ENCODE peak calls at places on chromosome 16, in five cellular contexts. Z is GM12878, G is HepG2, C is K562, V is H1. Q is an unnamed sample.

GRCh38 chr16:73878616-73879015 is 418.0 kb upstream of the PSMD7 start:
- DNase-seq in V (no peak), C (peak), G (peak), Z (peak), Q (peak)

GRCh38 chr16:1746693-1747195 is 24.6 kb downstream of the NME3 start:
- DNase-seq in V (no peak), G (no peak), C (no peak), Z (no peak), Q (no peak)

GRCh38 chr16:18937390-18937789 is 11.2 kb upstream of the SMG1 start:
- DNase-seq in C (no peak), G (no peak), V (no peak), Z (no peak), Q (no peak)

GRCh38 chr16:24689128-24689527 is 40.3 kb upstream of the TNRC6A start:
- DNase-seq in Z (no peak), V (no peak), C (peak), G (peak), Q (peak)

GRCh38 chr16:59198487-59198886 is 464.4 kb upstream of the GOT2 start:
- DNase-seq in Z (no peak), V (no peak), C (no peak), G (no peak), Q (no peak)

GRCh38 chr16:51431517-51432241 is 280.6 kb upstream of the SALL1 start:
- DNase-seq in G (no peak), Z (no peak), C (no peak), V (no peak), Q (no peak)

GRCh38 chr16:25134306-25134705 is 22.8 kb downstream of the LCMT1 start:
- DNase-seq in C (no peak), V (no peak), G (no peak), Z (no peak), Q (no peak)

GRCh38 chr16:84503751-84504395 is 586 bp downstream of the MEAK7 start:
- DNase-seq in V (no peak), Z (no peak), G (no peak), C (no peak), Q (no peak)

GRCh38 chr16:84950906-84951305 is 60.4 kb downstream of the ZDHHC7 start:
- DNase-seq in Z (no peak), G (peak), C (peak), V (no peak), Q (no peak)

GRCh38 chr16:30761427-30761927 is 385 bp downstream of the CFAP119 start:
- DNase-seq in G (no peak), C (peak), Z (no peak), V (peak), Q (no peak)

GRCh38 chr16:47634126-47634525 is 173.0 kb downstream of the PHKB start:
- DNase-seq in V (no peak), Z (no peak), G (peak), C (no peak), Q (no peak)

GRCh38 chr16:53212899-53213235 is 158.1 kb downstream of the CHD9 start:
- DNase-seq in G (no peak), Z (no peak), V (no peak), C (no peak), Q (no peak)

GRCh38 chr16:70777496-70777895 is 23.5 kb downstream of the VAC14 start:
- DNase-seq in C (no peak), Z (no peak), G (no peak), V (no peak), Q (no peak)

GRCh38 chr16:21217121-21217520 is 5.7 kb upstream of the ZP2 start:
- DNase-seq in C (peak), V (no peak), G (no peak), Z (no peak), Q (no peak)

GRCh38 chr16:85998868-85999729 is 100.1 kb downstream of the IRF8 start:
- DNase-seq in Z (no peak), G (no peak), C (no peak), V (no peak), Q (no peak)

GRCh38 chr16:51971184-51971583 is 575.8 kb downstream of the TOX3 start:
- DNase-seq in C (no peak), V (no peak), G (no peak), Z (no peak), Q (no peak)

GRCh38 chr16:81207076-81207475 is 31.4 kb upstream of the BCO1 start:
- DNase-seq in Z (no peak), G (no peak), C (no peak), V (no peak), Q (no peak)

GRCh38 chr16:51402785-51403184 is 251.7 kb upstream of the SALL1 start:
- DNase-seq in Z (no peak), V (no peak), G (peak), C (no peak), Q (no peak)

GRCh38 chr16:53219795-53220194 is 165.0 kb downstream of the CHD9 start:
- DNase-seq in V (no peak), Z (no peak), C (no peak), G (no peak), Q (no peak)

GRCh38 chr16:13959626-13960025 is 39.7 kb downstream of the ERCC4 start:
- DNase-seq in V (no peak), Z (no peak), C (no peak), G (no peak), Q (no peak)

GRCh38 chr16:54242199-54242598 is 44.4 kb downstream of the IRX3 start:
- DNase-seq in G (peak), V (peak), Z (no peak), C (peak), Q (peak)

GRCh38 chr16:69417537-69418199 is 6.8 kb upstream of the CYB5B start:
- DNase-seq in C (no peak), V (no peak), G (peak), Z (no peak), Q (no peak)

GRCh38 chr16:23754594-23755483 is at the start of gene CHP2:
- DNase-seq in Z (no peak), V (no peak), G (no peak), C (peak), Q (no peak)

GRCh38 chr16:70705056-70705455 is 19.2 kb upstream of the MTSS2 start:
- DNase-seq in C (no peak), V (no peak), G (no peak), Z (no peak), Q (no peak)

GRCh38 chr16:53775821-53776431 is 72.0 kb downstream of the FTO start:
- DNase-seq in V (no peak), Z (no peak), G (peak), C (no peak), Q (no peak)

GRCh38 chr16:10971560-10971961 is 27.2 kb downstream of the CLEC16A start:
- DNase-seq in C (peak), V (no peak), Z (no peak), G (peak), Q (peak)

GRCh38 chr16:22353933-22354541 is 20.4 kb downstream of the CDR2 start:
- DNase-seq in Z (no peak), G (peak), V (no peak), C (no peak), Q (no peak)

GRCh38 chr16:3695610-3696369 is 21.5 kb downstream of the TRAP1 start:
- DNase-seq in C (no peak), Z (no peak), G (peak), V (no peak), Q (no peak)

GRCh38 chr16:3698941-3699340 is 18.4 kb downstream of the TRAP1 start:
- DNase-seq in G (no peak), Z (no peak), V (no peak), C (no peak), Q (no peak)

GRCh38 chr16:3691778-3692177 is 25.5 kb downstream of the TRAP1 start:
- DNase-seq in Z (no peak), V (no peak), G (no peak), C (no peak), Q (no peak)

GRCh38 chr16:3702082-3702481 is 15.2 kb downstream of the TRAP1 start:
- DNase-seq in C (no peak), V (no peak), G (peak), Z (no peak), Q (no peak)

GRCh38 chr16:3696425-3697218 is 20.7 kb downstream of the TRAP1 start:
- DNase-seq in C (peak), G (peak), Z (no peak), V (no peak), Q (no peak)
- TF ChIP-seq SRF in C (no peak), G (no peak), Z (no peak), V (no peak), Q (no peak)

GRCh38 chr16:3028716-3029319 is 5.0 kb downstream of the THOC6 start:
- DNase-seq in V (no peak), G (no peak), C (no peak), Z (no peak), Q (no peak)

GRCh38 chr16:3030872-3031212 is 5.9 kb downstream of the BICDL2 start:
- DNase-seq in G (no peak), V (no peak), Z (no peak), C (no peak), Q (no peak)

GRCh38 chr16:3027983-3028715 is 4.3 kb downstream of the THOC6 start:
- DNase-seq in G (peak), Z (peak), V (peak), C (peak), Q (peak)

GRCh38 chr16:3030128-3030871 is 6.4 kb downstream of the BICDL2 start:
- DNase-seq in G (no peak), Z (no peak), C (no peak), V (peak), Q (no peak)

DNA sequence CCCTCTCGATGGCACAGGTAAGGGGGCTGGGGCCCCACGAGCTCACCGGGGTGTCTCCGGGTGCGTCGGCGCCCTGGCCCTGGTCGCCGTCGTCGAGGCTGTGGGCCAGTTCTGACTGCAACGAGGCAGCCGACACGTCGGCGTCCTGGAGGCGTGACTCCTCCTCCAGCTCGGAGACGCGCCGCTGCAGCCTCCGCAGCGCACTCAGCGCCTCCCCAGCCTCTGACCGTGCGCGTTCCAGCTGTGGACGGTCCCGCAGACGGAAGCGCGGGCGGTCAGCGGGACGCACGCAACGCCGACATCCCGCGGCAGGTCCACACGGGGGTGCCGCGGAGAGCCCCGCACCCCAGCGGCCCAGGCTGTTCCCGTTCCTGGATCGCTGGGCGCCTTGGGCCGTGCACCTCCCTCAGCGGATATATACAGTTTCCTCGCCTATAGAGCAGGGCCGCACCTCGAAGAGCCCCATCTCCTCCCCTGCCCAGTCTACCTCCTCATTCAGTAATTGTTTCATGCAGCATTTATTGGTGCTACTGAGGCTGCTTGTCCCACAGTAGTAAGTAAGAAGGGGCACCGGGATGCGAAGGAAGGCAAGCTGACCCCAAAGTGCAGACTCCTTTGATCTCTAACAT is 5.8 kb downstream of the THOC6 start:
- DNase-seq in G (no peak), Z (no peak), C (peak), V (peak), Q (no peak)
- TF ChIP-seq SRF in G (no peak), Z (no peak), C (no peak), V (no peak), Q (no peak)

DNA sequence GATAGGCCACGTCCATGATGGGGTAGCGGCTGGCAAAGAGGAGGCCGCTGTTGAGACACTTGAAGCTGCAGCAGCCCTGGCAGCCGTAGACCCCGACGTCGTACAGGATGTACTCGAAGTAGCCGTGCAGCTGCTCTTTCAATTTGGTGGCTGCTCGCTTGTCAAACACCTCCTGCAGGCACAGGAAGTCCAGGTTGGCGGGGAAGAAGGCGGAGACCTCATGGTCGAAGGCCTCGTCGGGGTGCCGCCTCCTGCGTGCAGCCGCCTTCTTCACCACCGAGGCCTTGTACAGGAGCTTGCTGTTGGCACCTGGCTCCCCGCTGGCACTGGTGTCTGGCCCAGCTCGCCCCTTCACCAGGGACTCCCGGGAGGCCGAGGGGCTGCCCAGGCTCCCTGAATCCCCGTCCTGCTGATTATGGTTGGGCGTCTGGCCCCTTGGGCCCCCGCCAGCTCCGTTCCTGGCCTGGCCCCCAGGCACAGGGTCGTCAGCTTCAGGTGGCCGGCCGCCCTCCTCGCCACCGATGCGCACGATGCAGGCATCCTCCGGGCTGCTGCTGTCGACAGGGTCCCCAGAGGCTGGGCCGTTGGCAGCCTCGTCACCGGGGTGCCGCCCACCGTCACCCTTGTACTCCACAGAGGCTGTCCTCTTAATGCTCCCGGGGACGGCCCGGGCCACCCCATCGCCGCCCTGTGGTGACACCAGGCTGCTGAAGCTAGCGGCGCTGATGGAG is 60.3 kb downstream of the PRMT7 start:
- DNase-seq in G (no peak), Z (no peak), C (no peak), V (no peak), Q (no peak)
- TF ChIP-seq SRF in G (no peak), Z (no peak), C (no peak), V (no peak), Q (no peak)

GRCh38 chr16:27790546-27791403 is 240.8 kb downstream of the KATNIP start:
- DNase-seq in G (no peak), V (no peak), Z (no peak), C (no peak), Q (no peak)
- TF ChIP-seq SRF in G (no peak), V (no peak), Z (no peak), C (no peak), Q (no peak)

DNA sequence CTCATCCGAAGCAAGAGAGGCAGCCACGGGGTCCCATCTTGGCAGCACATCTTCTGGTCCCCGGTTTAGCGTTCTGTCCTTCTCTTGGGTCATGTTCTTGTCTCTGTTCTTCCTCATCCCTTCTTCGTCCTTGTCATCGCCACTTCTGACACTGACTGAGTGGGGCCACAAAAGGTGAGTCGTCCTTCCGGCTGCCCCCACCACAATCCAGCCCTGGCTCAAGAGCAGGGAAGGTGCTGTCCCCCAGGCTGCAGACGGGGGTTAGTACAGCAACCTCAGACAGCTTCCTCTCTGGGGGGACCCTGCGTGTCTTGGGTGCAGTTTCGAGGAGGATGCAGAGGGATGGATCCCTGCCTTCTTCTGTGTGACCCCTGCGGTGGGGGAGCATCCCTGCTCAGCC is 21.8 kb downstream of the NAA60 start:
- DNase-seq in Z (no peak), G (no peak), C (no peak), V (no peak), Q (no peak)
- TF ChIP-seq SRF in Z (no peak), G (no peak), C (no peak), V (no peak), Q (no peak)

DNA sequence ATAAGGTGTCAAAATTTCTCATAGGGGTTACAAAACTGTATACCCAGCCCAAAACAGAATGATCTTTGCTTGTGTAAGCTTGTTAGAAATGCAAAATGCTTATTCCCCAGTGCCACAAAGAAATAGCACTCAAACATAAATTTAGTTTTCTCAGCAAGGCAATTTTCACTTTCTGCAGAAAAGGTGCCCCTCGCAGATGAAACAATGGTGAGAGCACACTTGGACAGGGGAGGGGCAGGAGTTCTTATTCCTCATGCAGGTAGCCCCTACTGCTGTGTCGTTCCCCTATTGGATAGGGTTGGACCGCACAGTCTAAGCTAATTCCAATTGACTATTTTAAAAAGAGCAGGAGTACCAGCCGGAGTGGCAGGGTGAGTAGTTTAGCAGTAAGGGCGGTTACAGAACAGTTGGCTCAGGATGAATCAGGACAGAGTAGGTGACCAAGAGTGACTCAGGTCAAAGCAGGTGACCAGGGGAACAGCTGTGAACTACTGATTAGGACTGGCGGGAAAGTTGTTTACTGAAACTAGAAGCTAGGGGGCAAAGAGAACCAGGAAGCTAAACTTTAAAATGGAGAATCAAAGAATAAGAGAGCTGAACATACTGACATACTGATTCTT is 5.5 kb upstream of the LDHD start:
- DNase-seq in C (no peak), Z (no peak), G (peak), V (no peak), Q (no peak)
- TF ChIP-seq SRF in C (no peak), Z (no peak), G (no peak), V (no peak), Q (no peak)

DNA sequence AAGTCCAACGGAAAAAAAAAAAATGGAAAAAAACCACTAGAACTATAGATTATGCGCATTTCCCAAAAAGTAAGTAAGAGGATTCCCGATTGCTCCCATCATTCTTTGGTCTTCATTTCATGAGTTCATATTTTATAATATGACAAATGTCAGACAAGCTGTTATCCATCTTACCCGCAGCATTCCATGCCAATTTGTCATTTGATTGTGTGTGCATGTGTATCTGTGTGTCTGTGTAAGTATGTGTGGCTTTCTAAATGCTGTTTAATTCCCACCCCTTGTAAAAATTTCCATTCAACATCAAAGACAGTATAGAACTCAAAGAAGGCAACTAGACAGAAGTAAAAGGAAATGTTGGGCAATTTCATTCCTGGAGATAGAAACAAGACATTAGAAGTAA is 434.1 kb downstream of the CDH11 start:
- DNase-seq in G (no peak), Z (no peak), V (no peak), C (no peak), Q (no peak)
- TF ChIP-seq SRF in G (no peak), Z (no peak), V (no peak), C (no peak), Q (no peak)

GRCh38 chr16:7289299-7289698 is 43.3 kb upstream of the RBFOX1 start:
- DNase-seq in V (no peak), Z (no peak), C (no peak), G (no peak), Q (no peak)
- TF ChIP-seq SRF in V (no peak), Z (no peak), C (no peak), G (no peak), Q (no peak)

DNA sequence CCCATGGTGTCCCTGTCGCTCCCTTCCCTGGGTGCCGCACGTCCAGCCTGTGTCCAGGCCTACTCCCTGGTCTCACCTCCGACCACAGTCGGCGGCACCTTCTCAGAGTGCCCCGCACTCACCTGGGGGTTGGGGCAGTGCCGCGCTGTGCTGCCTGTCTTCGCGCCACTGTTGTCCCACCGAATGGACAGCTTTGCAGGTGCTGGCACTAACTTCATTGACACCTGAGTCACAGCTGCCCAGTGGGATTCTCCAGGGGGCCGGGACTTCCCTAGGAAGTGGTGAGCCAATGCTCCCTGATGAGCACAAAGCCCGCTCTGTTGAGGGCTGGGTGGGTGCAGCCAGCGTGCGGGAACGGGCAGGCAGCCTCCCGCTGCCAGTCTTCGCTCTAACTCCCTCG is 24.3 kb upstream of the DBNDD1 start:
- DNase-seq in C (peak), V (no peak), G (no peak), Z (no peak), Q (no peak)
- TF ChIP-seq SRF in C (no peak), V (no peak), G (no peak), Z (no peak), Q (no peak)

DNA sequence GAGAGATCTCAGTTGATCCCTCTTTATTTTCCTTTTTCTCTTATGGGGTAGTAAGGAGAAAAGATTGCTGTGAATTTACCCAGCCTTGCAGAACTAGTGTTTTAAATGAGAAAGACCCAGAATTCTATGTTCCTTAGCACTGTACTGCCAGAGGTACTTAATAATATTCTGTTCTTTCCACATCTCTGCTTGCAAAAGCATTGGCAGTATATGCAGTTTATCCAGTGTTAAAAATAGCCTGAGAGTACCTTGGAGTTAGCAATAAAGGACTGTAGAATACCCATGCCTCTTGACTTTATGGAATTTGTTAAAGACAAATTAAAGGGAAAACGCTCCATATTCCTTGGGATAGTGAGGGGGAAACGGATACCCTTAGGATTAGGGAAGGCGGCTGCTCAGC is 11.9 kb downstream of the SLC7A6 start:
- DNase-seq in C (no peak), G (no peak), Z (no peak), V (no peak), Q (no peak)
- TF ChIP-seq SRF in C (no peak), G (no peak), Z (no peak), V (no peak), Q (no peak)

Q was measured in HCT116.